ENCODE peak calls at places on chromosome 6, in six cellular contexts. Z is Peyer's patch; E is caudate nucleus; I is activated T-helper 1 cell treated with Interleukin-2 at 50 U/mL for 16 hours; J is GM04504; Y is stimulated activated CD4-positive, alpha-beta T cell treated with anti-CD3 and anti-CD28 coated beads, Interleukin-15, amount 100 ng/mL, for 1 hour. L is an unnamed sample.

GRCh38 chr6:150395388-150396009 is 26.7 kb downstream of the IYD start:
- DNase-seq in Z (peak), E (peak), I (no peak), J (no peak), Y (no peak), L (no peak)

GRCh38 chr6:119647309-119647708 is 297.7 kb upstream of the MAN1A1 start:
- DNase-seq in Z (no peak), E (no peak), I (no peak), J (peak), Y (no peak), L (no peak)

GRCh38 chr6:40387871-40388264 is 199.3 kb downstream of the LRFN2 start:
- DNase-seq in Z (no peak), E (no peak), I (no peak), J (no peak), Y (no peak), L (no peak)

GRCh38 chr6:158958504-158959386 is 41.3 kb downstream of the RSPH3 start:
- DNase-seq in Z (peak), E (no peak), I (no peak), J (no peak), Y (no peak), L (no peak)

GRCh38 chr6:107080036-107080435 is 35.3 kb downstream of the BEND3 start:
- DNase-seq in Z (no peak), E (no peak), I (no peak), J (no peak), Y (no peak), L (no peak)

GRCh38 chr6:69027861-69028260 is 392.8 kb downstream of the ADGRB3 start:
- DNase-seq in Z (no peak), E (no peak), I (no peak), J (no peak), Y (no peak), L (no peak)

GRCh38 chr6:137092018-137092417 is 47.3 kb upstream of the IL20RA start:
- DNase-seq in Z (no peak), E (no peak), I (no peak), J (no peak), Y (no peak), L (no peak)

GRCh38 chr6:83183082-83183828 is 9.8 kb downstream of the PGM3 start:
- DNase-seq in Z (no peak), E (no peak), I (no peak), J (peak), Y (no peak), L (no peak)

GRCh38 chr6:125913145-125913544 is 43.4 kb upstream of the HINT3 start:
- DNase-seq in Z (no peak), E (no peak), I (no peak), J (no peak), Y (no peak), L (no peak)

GRCh38 chr6:56243518-56244070 is 3.8 kb downstream of the COL21A1 start:
- DNase-seq in Z (no peak), E (no peak), I (no peak), J (no peak), Y (no peak), L (peak)

GRCh38 chr6:35148167-35148741 is 7.1 kb upstream of the TCP11 start:
- DNase-seq in Z (no peak), E (no peak), I (no peak), J (no peak), Y (no peak), L (no peak)

GRCh38 chr6:26358511-26358981 is 6.5 kb upstream of the BTN3A2 start:
- DNase-seq in Z (no peak), E (no peak), I (no peak), J (no peak), Y (no peak), L (no peak)

GRCh38 chr6:41917528-41917927 is 3.4 kb downstream of the MED20 start:
- DNase-seq in Z (no peak), E (no peak), I (no peak), J (peak), Y (no peak), L (no peak)

GRCh38 chr6:57123111-57123510 is 33.1 kb downstream of the ZNF451 start:
- DNase-seq in Z (no peak), E (no peak), I (no peak), J (no peak), Y (no peak), L (no peak)

GRCh38 chr6:157832250-157832967 is 9.4 kb downstream of the SNX9 start:
- DNase-seq in Z (no peak), E (no peak), I (no peak), J (no peak), Y (no peak), L (no peak)

GRCh38 chr6:34318492-34319470 is 70.0 kb upstream of the SMIM29 start:
- DNase-seq in Z (no peak), E (no peak), I (no peak), J (no peak), Y (no peak), L (no peak)

GRCh38 chr6:43830775-43831174 is 60.8 kb downstream of the VEGFA start:
- DNase-seq in Z (no peak), E (no peak), I (no peak), J (no peak), Y (no peak), L (no peak)

GRCh38 chr6:15524736-15525401 is 138.0 kb downstream of the DTNBP1 start:
- DNase-seq in Z (peak), E (no peak), I (no peak), J (no peak), Y (no peak), L (no peak)

GRCh38 chr6:55886185-55886836 is 10.9 kb upstream of the BMP5 start:
- DNase-seq in Z (no peak), E (no peak), I (no peak), J (no peak), Y (no peak), L (no peak)

GRCh38 chr6:17289491-17290106 is 8.4 kb downstream of the RBM24 start:
- DNase-seq in Z (no peak), E (no peak), I (no peak), J (no peak), Y (no peak), L (no peak)

L was measured in SIG-M5.